ENCODE peak calls at places on chromosome 2, in six cellular contexts. O, P, Y, M, W and I are unnamed samples.

GRCh38 chr2:9003616-9004337 is at the start of gene MBOAT2:
- DNase-seq in O (peak; percentile 92), P (peak; percentile 86), Y (peak; percentile 75), M (peak; percentile 96), W (peak; percentile 88), I (peak; percentile 92)

GRCh38 chr2:38933653-38934052 is 44.0 kb downstream of the ARHGEF33 start:
- DNase-seq in O (peak; percentile 61), P (no peak), Y (no peak), M (no peak), W (no peak), I (no peak)

GRCh38 chr2:6657872-6658271 is 207.8 kb downstream of the CMPK2 start:
- DNase-seq in O (no peak), P (no peak), Y (no peak), M (no peak), W (no peak), I (no peak)

GRCh38 chr2:28750316-28751101 is 1.1 kb upstream of the PPP1CB start:
- DNase-seq in O (peak; percentile 48), P (no peak), Y (peak; percentile 39), M (no peak), W (no peak), I (no peak)

GRCh38 chr2:230910546-230911135 is 14.4 kb downstream of the GPR55 start:
- DNase-seq in O (no peak), P (no peak), Y (no peak), M (no peak), W (no peak), I (peak; percentile 9)

GRCh38 chr2:177352441-177353070 is 40.0 kb upstream of the AGPS start:
- DNase-seq in O (no peak), P (no peak), Y (no peak), M (no peak), W (no peak), I (no peak)

GRCh38 chr2:159516241-159516758 is 100.0 kb downstream of the BAZ2B start:
- DNase-seq in O (peak; percentile 42), P (peak; percentile 69), Y (peak; percentile 52), M (peak; percentile 18), W (no peak), I (no peak)

GRCh38 chr2:9981646-9982045 is 30.2 kb downstream of the GRHL1 start:
- DNase-seq in O (no peak), P (no peak), Y (no peak), M (no peak), W (no peak), I (no peak)

GRCh38 chr2:229445013-229445412 is 173.9 kb upstream of the PID1 start:
- DNase-seq in O (peak; percentile 98), P (peak; percentile 93), Y (no peak), M (peak; percentile 56), W (peak; percentile 41), I (no peak)

GRCh38 chr2:168008796-168009195 is 238.6 kb downstream of the STK39 start:
- DNase-seq in O (no peak), P (no peak), Y (no peak), M (no peak), W (no peak), I (no peak)

GRCh38 chr2:72235497-72236413 is 88.1 kb upstream of the CYP26B1 start:
- DNase-seq in O (no peak), P (no peak), Y (no peak), M (no peak), W (no peak), I (no peak)

GRCh38 chr2:224982910-224983688 is 59.2 kb downstream of the DOCK10 start:
- DNase-seq in O (peak; percentile 89), P (no peak), Y (no peak), M (no peak), W (peak; percentile 18), I (peak; percentile 47)

DNA sequence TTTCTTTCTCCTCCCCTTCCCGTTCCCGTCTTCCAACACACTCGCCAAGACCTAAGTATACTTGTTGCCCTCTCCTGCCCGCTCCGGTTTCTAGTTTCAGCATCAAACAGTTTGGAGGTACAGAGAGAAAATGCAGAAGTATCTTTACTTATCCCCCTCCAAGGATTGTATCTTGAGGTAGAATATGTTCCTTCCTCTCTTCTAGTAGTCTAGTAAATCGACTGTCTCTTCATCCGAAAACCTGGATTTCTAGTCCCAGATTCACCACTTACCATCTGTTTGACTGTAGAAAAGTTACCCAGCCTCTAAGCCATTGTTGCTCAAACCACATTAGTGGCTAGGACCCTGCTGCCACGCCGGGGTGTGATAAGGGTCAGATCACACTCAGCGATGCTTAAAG is 800 bp downstream of the EIF4E2 start:
- DNase-seq in O (no peak), P (no peak), Y (peak; percentile 21), M (no peak), W (no peak), I (no peak)
- H3K4me1 ChIP-seq in O (no peaks in the 10 kb centered on the region), P (peaks cover 7% of the 10 kb centered on the region), Y (peaks cover 19% of the 10 kb centered on the region), M (peaks cover 5% of the 10 kb centered on the region), W (peaks cover 57% of the 10 kb centered on the region), I (peaks cover 46% of the 10 kb centered on the region)

GRCh38 chr2:174705321-174705720 is 59.0 kb downstream of the CHRNA1 start:
- DNase-seq in O (no peak), P (no peak), Y (no peak), M (no peak), W (no peak), I (no peak)
- TF ChIP-seq CTCF in O (no peak), P (no peak), Y (no peak), M (no peak), W (no peak), I (no peak)

GRCh38 chr2:207113403-207113802 is 52.3 kb downstream of the KLF7 start:
- DNase-seq in O (no peak), P (no peak), Y (no peak), M (no peak), W (no peak), I (no peak)
- H3K27ac ChIP-seq in O (no peak overlapping the region), P (no peak overlapping the region), Y (no peak overlapping the region), M (no peak overlapping the region), W (no peak overlapping the region), I (no peak overlapping the region)

GRCh38 chr2:180985771-180986395 is 5.5 kb downstream of the UBE2E3 start:
- DNase-seq in O (no peak), P (no peak), Y (no peak), M (no peak), W (no peak), I (no peak)
- H3K4me1 ChIP-seq in O (peaks cover 10% of the 10 kb centered on the region), P (peaks cover 55% of the 10 kb centered on the region), Y (peaks cover 29% of the 10 kb centered on the region), M (peaks cover 24% of the 10 kb centered on the region), W (peaks cover 60% of the 10 kb centered on the region), I (peaks cover 46% of the 10 kb centered on the region)